ENCODE peak calls at places on chromosomes 2 and 18, in ten cellular contexts. L, O, G, M, A, E, W, Z, V and Y are unnamed samples.

GRCh38 chr2:137937778-137938177 is 26.5 kb upstream of the HNMT start:
- DNase-seq in L (no peak), O (no peak), G (no peak), M (no peak), A (no peak), E (no peak), W (no peak), Z (no peak), V (no peak), Y (no peak)

GRCh38 chr2:160583823-160584537 is 90.4 kb upstream of the RBMS1 start:
- DNase-seq in L (no peak), O (no peak), G (no peak), M (no peak), A (no peak), E (no peak), W (no peak), Z (no peak), V (no peak), Y (no peak)

GRCh38 chr2:54595999-54596903 is 127.2 kb upstream of the EML6 start:
- DNase-seq in L (peak), O (no peak), G (peak), M (no peak), A (no peak), E (no peak), W (peak), Z (no peak), V (no peak), Y (no peak)

GRCh38 chr2:157261199-157261782 is 3.8 kb downstream of the GALNT5 start:
- DNase-seq in L (peak), O (no peak), G (no peak), M (no peak), A (peak), E (no peak), W (peak), Z (peak), V (no peak), Y (peak)

GRCh38 chr18:49933530-49933929 is 120.2 kb upstream of the ACAA2 start:
- DNase-seq in L (peak), O (no peak), G (no peak), M (no peak), A (peak), E (no peak), W (no peak), Z (no peak), V (no peak), Y (no peak)

GRCh38 chr2:133812826-133813617 is 244.8 kb upstream of the NCKAP5 start:
- DNase-seq in L (peak), O (no peak), G (no peak), M (no peak), A (peak), E (no peak), W (no peak), Z (no peak), V (no peak), Y (peak)

GRCh38 chr2:9112079-9112721 is 94.4 kb upstream of the ASAP2 start:
- DNase-seq in L (peak), O (no peak), G (no peak), M (no peak), A (peak), E (no peak), W (peak), Z (peak), V (peak), Y (peak)

GRCh38 chr2:125172181-125172580 is 1147.1 kb downstream of the CNTNAP5 start:
- DNase-seq in L (peak), O (no peak), G (no peak), M (no peak), A (no peak), E (no peak), W (no peak), Z (no peak), V (no peak), Y (peak)

GRCh38 chr2:70012887-70013286 is 51.5 kb upstream of the ASPRV1 start:
- DNase-seq in L (no peak), O (no peak), G (no peak), M (no peak), A (no peak), E (no peak), W (no peak), Z (no peak), V (no peak), Y (no peak)

GRCh38 chr18:70024088-70024487 is 76.4 kb upstream of the CD226 start:
- DNase-seq in L (no peak), O (no peak), G (no peak), M (no peak), A (no peak), E (no peak), W (no peak), Z (no peak), V (no peak), Y (no peak)

GRCh38 chr18:12028040-12028628 is 46.8 kb downstream of the IMPA2 start:
- DNase-seq in L (no peak), O (no peak), G (no peak), M (no peak), A (no peak), E (no peak), W (no peak), Z (no peak), V (no peak), Y (no peak)

GRCh38 chr18:12908706-12909105 is 24.7 kb upstream of the PTPN2 start:
- DNase-seq in L (peak), O (no peak), G (no peak), M (no peak), A (no peak), E (no peak), W (no peak), Z (no peak), V (no peak), Y (no peak)

GRCh38 chr2:231297108-231297908 is 98.2 kb upstream of the B3GNT7 start:
- DNase-seq in L (peak), O (peak), G (peak), M (peak), A (peak), E (peak), W (peak), Z (peak), V (no peak), Y (peak)

GRCh38 chr2:240250985-240251847 is 110.8 kb upstream of the OTOS start:
- DNase-seq in L (peak), O (peak), G (peak), M (peak), A (peak), E (peak), W (peak), Z (no peak), V (peak), Y (peak)

GRCh38 chr2:219461061-219461514 is 26.4 kb downstream of the SPEG start:
- DNase-seq in L (peak), O (no peak), G (peak), M (no peak), A (no peak), E (no peak), W (peak), Z (peak), V (no peak), Y (no peak)

GRCh38 chr2:20507166-20507692 is 60.4 kb downstream of the RHOB start:
- DNase-seq in L (peak), O (no peak), G (no peak), M (no peak), A (peak), E (no peak), W (peak), Z (no peak), V (peak), Y (no peak)

GRCh38 chr2:211344289-211344688 is 787.9 kb downstream of the CPS1 start:
- DNase-seq in L (no peak), O (no peak), G (no peak), M (no peak), A (no peak), E (no peak), W (no peak), Z (no peak), V (no peak), Y (no peak)

GRCh38 chr2:211349031-211349430 is 792.6 kb downstream of the CPS1 start:
- DNase-seq in L (no peak), O (no peak), G (no peak), M (no peak), A (no peak), E (no peak), W (no peak), Z (no peak), V (no peak), Y (no peak)

GRCh38 chr2:211351998-211352397 is 795.6 kb downstream of the CPS1 start:
- DNase-seq in L (no peak), O (no peak), G (no peak), M (no peak), A (peak), E (no peak), W (no peak), Z (no peak), V (no peak), Y (peak)

GRCh38 chr2:211347328-211347727 is 790.9 kb downstream of the CPS1 start:
- DNase-seq in L (no peak), O (no peak), G (no peak), M (no peak), A (no peak), E (no peak), W (no peak), Z (no peak), V (no peak), Y (no peak)
- TF ChIP-seq CTCF in L (no peak), O (no peak), G (no peak), M (no peak), A (peak), E (no peak), W (no peak), Z (no peak), V (no peak), Y (no peak)

GRCh38 chr2:176449852-176450251 is 180.6 kb downstream of the MTX2 start:
- DNase-seq in L (no peak), O (peak), G (no peak), M (no peak), A (no peak), E (no peak), W (no peak), Z (no peak), V (no peak), Y (no peak)

GRCh38 chr2:176447616-176448015 is 178.4 kb downstream of the MTX2 start:
- DNase-seq in L (no peak), O (no peak), G (no peak), M (no peak), A (no peak), E (no peak), W (no peak), Z (no peak), V (no peak), Y (no peak)

GRCh38 chr2:176443941-176444340 is 174.7 kb downstream of the MTX2 start:
- DNase-seq in L (no peak), O (no peak), G (no peak), M (no peak), A (no peak), E (no peak), W (no peak), Z (no peak), V (no peak), Y (no peak)

GRCh38 chr2:176446718-176447414 is 177.6 kb downstream of the MTX2 start:
- DNase-seq in L (no peak), O (no peak), G (no peak), M (no peak), A (peak), E (no peak), W (no peak), Z (no peak), V (no peak), Y (no peak)

GRCh38 chr2:176445831-176446433 is 176.7 kb downstream of the MTX2 start:
- DNase-seq in L (peak), O (no peak), G (no peak), M (no peak), A (peak), E (no peak), W (no peak), Z (no peak), V (no peak), Y (no peak)
- TF ChIP-seq CTCF in L (no peak), O (no peak), G (no peak), M (no peak), A (peak), E (no peak), W (no peak), Z (no peak), V (no peak), Y (no peak)

DNA sequence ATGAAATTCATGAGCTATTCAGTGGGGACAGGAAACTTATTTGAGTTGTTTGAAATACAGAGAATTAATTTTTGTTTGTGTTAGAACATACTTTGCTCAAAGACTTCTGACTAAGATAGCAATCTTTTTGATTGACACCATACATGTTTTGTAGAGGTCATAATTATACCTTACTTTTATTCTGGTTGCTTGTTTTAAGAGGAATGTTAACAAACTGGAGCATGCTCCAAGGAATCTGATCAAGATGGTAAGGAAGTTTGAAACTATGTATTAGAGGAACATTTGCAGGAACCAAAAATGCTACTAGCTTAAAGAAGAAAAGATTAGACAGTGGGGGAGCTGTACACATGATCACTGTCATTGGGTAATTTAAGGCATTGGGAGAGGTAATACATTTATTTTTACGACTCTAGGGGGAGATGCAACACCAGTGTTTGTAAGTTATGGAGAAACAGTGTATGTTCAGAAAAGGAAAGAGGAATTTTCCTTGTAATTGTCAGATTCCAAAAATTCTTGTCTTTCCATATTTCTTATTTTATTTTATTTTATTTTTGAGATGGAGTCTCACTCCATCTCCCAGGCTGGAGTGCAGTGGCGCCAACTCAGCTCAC is 8.0 kb downstream of the AGFG1 start:
- DNase-seq in L (peak), O (no peak), G (no peak), M (no peak), A (peak), E (no peak), W (no peak), Z (no peak), V (no peak), Y (peak)
- TF ChIP-seq CTCF in L (peak), O (no peak), G (peak), M (peak), A (peak), E (peak), W (peak), Z (peak), V (peak), Y (peak)

GRCh38 chr18:21398121-21398520 is 156.1 kb downstream of the GREB1L start:
- DNase-seq in L (no peak), O (no peak), G (no peak), M (no peak), A (no peak), E (no peak), W (no peak), Z (no peak), V (no peak), Y (no peak)
- TF ChIP-seq CTCF in L (no peak), O (no peak), G (no peak), M (no peak), A (no peak), E (no peak), W (no peak), Z (no peak), V (no peak), Y (no peak)

GRCh38 chr2:11521730-11522129 is 12.1 kb upstream of the GREB1 start:
- DNase-seq in L (no peak), O (no peak), G (no peak), M (no peak), A (no peak), E (no peak), W (no peak), Z (no peak), V (no peak), Y (no peak)
- TF ChIP-seq CTCF in L (no peak), O (no peak), G (no peak), M (no peak), A (no peak), E (no peak), W (no peak), Z (no peak), V (no peak), Y (no peak)